ENCODE peak calls at places on chromosomes 12 and 14, in four cellular contexts. V, W, X and E are unnamed samples.

GRCh38 chr14:100376751-100377171 is 53.6 kb downstream of the SLC25A47 start:
- DNase-seq in V (peak; percentile 61), W (peak; percentile 21), X (peak; percentile 44), E (no peak)

GRCh38 chr14:34081126-34081575 is 130.3 kb upstream of the EGLN3 start:
- DNase-seq in V (no peak), W (no peak), X (no peak), E (no peak)

GRCh38 chr12:93593833-93594232 is 21.4 kb downstream of the SOCS2 start:
- DNase-seq in V (no peak), W (no peak), X (no peak), E (no peak)

GRCh38 chr12:80268924-80269749 is 169.8 kb downstream of the OTOGL start:
- DNase-seq in V (peak; percentile 39), W (no peak), X (no peak), E (no peak)

GRCh38 chr14:61491876-61492440 is 170.6 kb downstream of the PRKCH start:
- DNase-seq in V (no peak), W (no peak), X (no peak), E (no peak)

GRCh38 chr12:120961604-120962486 is 16.5 kb upstream of the HNF1A start:
- DNase-seq in V (peak; percentile 66), W (peak; percentile 50), X (no peak), E (no peak)

GRCh38 chr12:76798864-76799263 is 34.9 kb downstream of the ZDHHC17 start:
- DNase-seq in V (no peak), W (no peak), X (no peak), E (no peak)

GRCh38 chr14:75837151-75837787 is 144.5 kb downstream of the TGFB3 start:
- DNase-seq in V (no peak), W (no peak), X (no peak), E (no peak)

GRCh38 chr14:59252772-59253500 is 64.5 kb downstream of the DAAM1 start:
- DNase-seq in V (no peak), W (no peak), X (no peak), E (no peak)

GRCh38 chr12:132807295-132808222 is 21.1 kb downstream of the GOLGA3 start:
- DNase-seq in V (no peak), W (peak; percentile 41), X (no peak), E (peak; percentile 89)

GRCh38 chr14:81311816-81312215 is 88.3 kb downstream of the STON2 start:
- DNase-seq in V (no peak), W (no peak), X (no peak), E (no peak)

GRCh38 chr14:98237939-98238338 is 1034.1 kb downstream of the BCL11B start:
- DNase-seq in V (no peak), W (no peak), X (no peak), E (no peak)

GRCh38 chr14:49612671-49613070 is 7.8 kb downstream of the RPL36AL start:
- DNase-seq in V (no peak), W (no peak), X (no peak), E (no peak)

GRCh38 chr12:86117711-86118110 is 138.5 kb downstream of the MGAT4C start:
- DNase-seq in V (peak; percentile 4), W (no peak), X (no peak), E (no peak)

GRCh38 chr14:63504628-63505027 is 38.5 kb downstream of the PPP2R5E start:
- DNase-seq in V (peak; percentile 85), W (no peak), X (no peak), E (no peak)

DNA sequence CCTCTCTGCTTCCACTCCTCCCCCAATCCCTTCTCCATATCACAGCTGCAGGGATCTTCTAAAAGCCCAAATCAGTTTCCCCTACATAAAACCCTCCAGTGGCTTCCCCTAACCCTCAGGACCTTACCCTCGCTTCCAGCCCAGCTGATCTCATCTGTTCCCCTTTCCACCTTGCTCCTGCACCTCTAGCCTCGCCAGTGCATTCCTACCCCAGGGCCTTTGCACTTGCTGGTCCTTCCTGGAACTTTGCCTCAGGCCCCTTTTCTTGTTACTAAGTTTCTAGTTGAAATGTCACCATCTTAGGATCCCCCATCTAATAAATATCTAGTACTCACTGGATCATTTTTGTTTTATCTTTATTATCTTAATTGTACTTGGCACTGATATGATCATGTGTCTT is 171.9 kb upstream of the LHX5 start:
- DNase-seq in V (no peak), W (no peak), X (no peak), E (no peak)
- TF ChIP-seq USF2 in V (no peak), W (no peak), X (no peak), E (no peak)

GRCh38 chr14:105303949-105304348 is 3.1 kb upstream of the BRF1 start:
- DNase-seq in V (no peak), W (peak; percentile 58), X (no peak), E (no peak)

GRCh38 chr14:105304565-105304964 is 3.8 kb upstream of the BRF1 start:
- DNase-seq in V (no peak), W (no peak), X (no peak), E (no peak)

GRCh38 chr14:105307052-105307727 is 6.4 kb upstream of the BRF1 start:
- DNase-seq in V (no peak), W (no peak), X (no peak), E (peak; percentile 6)

GRCh38 chr14:105305769-105306168 is 5.0 kb upstream of the BRF1 start:
- DNase-seq in V (no peak), W (no peak), X (no peak), E (no peak)

GRCh38 chr14:105305350-105305749 is 4.5 kb upstream of the BRF1 start:
- DNase-seq in V (no peak), W (no peak), X (no peak), E (no peak)
- H3K4me3 ChIP-seq in V (no peak overlapping the region), W (no peak overlapping the region), X (no peak overlapping the region), E (no peak overlapping the region)

DNA sequence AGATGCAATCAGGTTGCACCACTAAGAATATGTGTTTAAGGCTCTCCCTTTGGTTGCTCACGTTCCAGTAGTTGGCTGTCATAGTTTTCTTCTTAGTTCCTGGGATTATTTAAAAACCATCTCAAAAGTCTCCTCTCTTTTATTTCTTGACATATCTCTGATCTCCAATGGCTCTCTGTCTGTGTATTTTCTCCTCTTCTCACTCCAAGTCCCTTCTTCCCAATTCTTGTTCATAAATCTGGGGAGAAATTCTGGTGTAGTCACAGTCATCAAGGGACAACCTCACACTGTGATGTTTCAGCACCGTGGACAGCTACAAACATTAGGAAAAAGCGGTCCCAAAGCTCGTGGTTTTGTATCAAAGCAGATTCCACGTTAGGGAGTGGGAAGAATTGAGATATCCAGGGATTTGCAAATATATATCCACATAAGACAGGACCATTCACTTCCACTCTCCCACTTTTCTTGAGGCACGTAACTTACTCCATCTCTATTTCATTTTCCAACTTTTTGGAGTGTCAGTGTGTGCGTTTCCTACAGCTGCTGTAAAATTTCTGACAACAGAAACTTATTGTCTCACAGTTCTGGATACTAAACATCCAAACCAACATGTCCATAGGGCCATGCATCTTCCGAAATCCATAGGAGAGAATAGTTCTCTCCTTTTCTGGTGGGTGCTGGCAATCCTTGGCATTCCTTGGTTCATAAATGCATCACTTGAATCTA is 80.6 kb upstream of the TMEM233 start:
- DNase-seq in V (no peak), W (peak; percentile 47), X (peak; percentile 9), E (no peak)
- TF ChIP-seq MAX in V (no peak), W (no peak), X (no peak), E (no peak)

GRCh38 chr12:122875590-122876220 is 20.2 kb downstream of the VPS37B start:
- DNase-seq in V (no peak), W (no peak), X (no peak), E (peak; percentile 52)
- TF ChIP-seq USF2 in V (no peak), W (no peak), X (no peak), E (no peak)

DNA sequence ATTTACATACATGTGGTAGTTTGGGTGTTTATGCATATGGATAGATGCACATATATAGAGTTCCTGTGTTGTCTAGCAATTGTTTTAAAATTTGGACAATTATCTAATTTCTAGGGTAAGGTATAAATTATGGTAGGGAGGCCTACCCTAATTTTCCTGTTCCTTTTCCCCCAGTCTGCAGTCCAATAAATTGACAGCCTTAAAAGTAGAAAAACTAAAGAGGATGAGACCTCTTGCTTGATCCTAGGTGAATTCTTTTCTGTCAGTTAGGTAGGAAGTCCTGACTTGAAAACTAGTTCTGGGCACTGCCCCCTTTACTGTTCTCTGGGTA is 2.1 kb upstream of the CDKN1B start:
- DNase-seq in V (no peak), W (no peak), X (no peak), E (no peak)
- H3K4me3 ChIP-seq in V (no peak overlapping the region), W (no peak overlapping the region), X (peak overlapping the region; percentile 96), E (no peak overlapping the region)

DNA sequence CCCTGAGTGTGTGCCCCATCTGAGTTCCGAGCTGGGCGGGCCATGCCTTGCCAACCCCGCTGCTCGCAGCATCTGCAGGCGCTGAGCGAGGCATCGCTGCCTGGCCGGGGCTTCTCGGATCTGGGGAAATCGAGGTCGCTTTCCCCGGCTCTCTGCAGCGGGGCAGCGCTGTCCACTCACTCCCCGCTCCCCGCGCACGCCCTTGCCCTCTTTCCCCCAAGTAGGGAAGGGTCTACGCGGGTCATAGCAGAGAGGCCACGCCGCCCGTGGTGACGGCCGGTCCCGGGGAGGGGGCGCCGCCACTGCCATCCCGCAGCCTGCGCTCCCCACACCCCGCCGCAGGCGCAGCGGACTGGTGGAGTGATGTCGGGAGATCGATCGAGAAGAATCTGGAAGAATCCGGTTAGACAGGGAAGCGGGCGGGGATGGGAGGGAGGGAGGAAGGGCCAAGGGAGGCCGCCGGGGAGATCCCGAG is 472 bp upstream of the FKBP4 start:
- DNase-seq in V (no peak), W (no peak), X (no peak), E (no peak)
- TF ChIP-seq MAX in V (no peak), W (no peak), X (no peak), E (no peak)

DNA sequence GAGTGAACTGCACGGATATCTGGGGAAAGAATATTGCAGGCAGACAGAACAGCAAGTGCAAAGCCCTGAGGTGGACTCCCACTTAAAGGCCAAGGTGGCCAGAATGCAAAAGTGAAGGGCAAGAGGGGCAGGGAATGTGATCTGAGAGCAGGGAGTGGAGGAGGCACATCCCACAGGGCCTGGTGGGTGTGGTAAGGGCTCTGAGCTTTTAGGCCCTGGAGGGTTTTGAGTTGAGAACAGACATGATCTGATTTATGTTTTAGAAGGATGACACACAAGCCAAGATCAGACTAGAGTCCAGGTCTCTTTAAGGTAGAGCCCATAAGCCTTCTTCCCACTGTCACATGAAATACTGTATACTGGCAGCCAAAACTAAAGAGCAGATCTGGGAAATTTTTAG is 162.5 kb downstream of the SLC38A4 start:
- DNase-seq in V (peak; percentile 22), W (peak; percentile 11), X (no peak), E (no peak)
- TF ChIP-seq USF2 in V (no peak), W (no peak), X (no peak), E (no peak)

GRCh38 chr12:58915634-58916033 is 4.7 kb downstream of the LRIG3 start:
- DNase-seq in V (no peak), W (no peak), X (no peak), E (no peak)

GRCh38 chr12:58916891-58917570 is 3.3 kb downstream of the LRIG3 start:
- DNase-seq in V (no peak), W (no peak), X (no peak), E (no peak)

GRCh38 chr12:58917699-58918334 is 2.5 kb downstream of the LRIG3 start:
- DNase-seq in V (no peak), W (no peak), X (no peak), E (no peak)

GRCh38 chr12:58914457-58914856 is 5.8 kb downstream of the LRIG3 start:
- DNase-seq in V (no peak), W (no peak), X (no peak), E (no peak)

GRCh38 chr12:58916153-58916709 is 4.1 kb downstream of the LRIG3 start:
- DNase-seq in V (no peak), W (no peak), X (no peak), E (no peak)
- H3K4me3 ChIP-seq in V (no peak overlapping the region), W (no peak overlapping the region), X (no peak overlapping the region), E (no peak overlapping the region)

GRCh38 chr14:104081951-104082464 is 3.5 kb upstream of the ASPG start:
- DNase-seq in V (no peak), W (no peak), X (no peak), E (peak; percentile 30)
- TF ChIP-seq MAX in V (no peak), W (no peak), X (no peak), E (no peak)